ENCODE peak calls at places on chromosome 5, in six cellular contexts. F is pancreas; K is CD4-positive, alpha-beta T cell; M is fibroblast of lung; X is endodermal cell; L is AG04450. Z is an unnamed sample. For H3K27me3, the result is how much of the 10 kb centered on the place peaks cover.

GRCh38 chr5:107524111-107524510 is 146.6 kb downstream of the EFNA5 start:
- DNase-seq in X (no peak), F (no peak), L (no peak), M (no peak), K (no peak), Z (no peak)

GRCh38 chr5:43042176-43042625 is 2.1 kb upstream of the ANXA2R start:
- DNase-seq in X (peak), F (peak), K (peak), M (peak), L (no peak), Z (peak)

GRCh38 chr5:121744577-121744976 is 107.1 kb upstream of the FTMT start:
- DNase-seq in X (no peak), M (no peak), K (no peak), F (no peak), L (no peak), Z (no peak)

GRCh38 chr5:60633336-60633735 is 66.6 kb downstream of the DEPDC1B start:
- DNase-seq in F (peak), K (no peak), X (no peak), M (peak), L (peak), Z (no peak)

GRCh38 chr5:6820851-6821479 is 107.7 kb downstream of the TENT4A start:
- DNase-seq in M (no peak), K (peak), L (no peak), X (peak), F (no peak), Z (no peak)

GRCh38 chr5:43775000-43775399 is 172.0 kb downstream of the NNT start:
- DNase-seq in M (no peak), L (no peak), K (no peak), F (no peak), X (no peak), Z (no peak)

GRCh38 chr5:21802869-21803490 is 1050.2 kb downstream of the CDH12 start:
- DNase-seq in K (no peak), X (no peak), F (no peak), L (no peak), M (peak), Z (no peak)

GRCh38 chr5:157371655-157372471 is 88.2 kb upstream of the NIPAL4 start:
- DNase-seq in F (no peak), M (peak), L (no peak), K (no peak), X (peak), Z (no peak)

GRCh38 chr5:132385321-132386105 is 16.0 kb downstream of the SLC22A5 start:
- DNase-seq in F (peak), K (peak), M (peak), L (no peak), X (peak), Z (peak)

GRCh38 chr5:87300744-87301143 is 33.1 kb downstream of the RASA1 start:
- DNase-seq in F (no peak), L (peak), X (no peak), K (no peak), M (peak), Z (no peak)

GRCh38 chr5:117054808-117055398 is 480.3 kb upstream of the SEMA6A start:
- DNase-seq in K (no peak), F (no peak), X (no peak), L (no peak), M (no peak), Z (no peak)

GRCh38 chr5:7849531-7850240 is 1.2 kb downstream of the CFAP90 start:
- DNase-seq in F (no peak), M (no peak), L (no peak), X (no peak), K (no peak), Z (no peak)

GRCh38 chr5:167244583-167244982 is 1046.9 kb upstream of the WWC1 start:
- DNase-seq in L (no peak), X (peak), K (no peak), M (no peak), F (no peak), Z (no peak)

GRCh38 chr5:61263561-61264272 is 68.3 kb upstream of the ZSWIM6 start:
- DNase-seq in K (no peak), X (no peak), F (no peak), M (no peak), L (no peak), Z (no peak)

GRCh38 chr5:168807261-168807660 is 228.1 kb upstream of the PANK3 start:
- DNase-seq in L (no peak), M (peak), F (no peak), X (no peak), K (no peak), Z (no peak)

GRCh38 chr5:96733771-96734498 is 71.8 kb downstream of the CAST start:
- DNase-seq in M (peak), L (no peak), K (no peak), X (peak), F (no peak), Z (no peak)

GRCh38 chr5:61734966-61735365 is 402.9 kb downstream of the ZSWIM6 start:
- DNase-seq in L (no peak), K (no peak), F (no peak), X (no peak), M (peak), Z (no peak)

GRCh38 chr5:137933491-137933911 is 44.2 kb downstream of the PKD2L2 start:
- DNase-seq in F (no peak), M (peak), X (no peak), L (no peak), K (no peak), Z (no peak)

GRCh38 chr5:66993448-66993847 is 203.2 kb downstream of the CD180 start:
- DNase-seq in L (no peak), M (no peak), X (no peak), F (no peak), K (no peak), Z (no peak)

GRCh38 chr5:82793808-82794419 is 283.3 kb downstream of the TMEM167A start:
- DNase-seq in X (peak), L (no peak), F (no peak), K (no peak), M (peak), Z (peak)

GRCh38 chr5:109411627-109412026 is 1.9 kb upstream of the PJA2 start:
- DNase-seq in M (peak), L (peak), F (no peak), K (no peak), X (no peak), Z (no peak)

GRCh38 chr5:42599106-42599505 is 157.5 kb upstream of the CCDC152 start:
- DNase-seq in K (no peak), X (no peak), F (no peak), L (no peak), M (no peak), Z (no peak)

DNA sequence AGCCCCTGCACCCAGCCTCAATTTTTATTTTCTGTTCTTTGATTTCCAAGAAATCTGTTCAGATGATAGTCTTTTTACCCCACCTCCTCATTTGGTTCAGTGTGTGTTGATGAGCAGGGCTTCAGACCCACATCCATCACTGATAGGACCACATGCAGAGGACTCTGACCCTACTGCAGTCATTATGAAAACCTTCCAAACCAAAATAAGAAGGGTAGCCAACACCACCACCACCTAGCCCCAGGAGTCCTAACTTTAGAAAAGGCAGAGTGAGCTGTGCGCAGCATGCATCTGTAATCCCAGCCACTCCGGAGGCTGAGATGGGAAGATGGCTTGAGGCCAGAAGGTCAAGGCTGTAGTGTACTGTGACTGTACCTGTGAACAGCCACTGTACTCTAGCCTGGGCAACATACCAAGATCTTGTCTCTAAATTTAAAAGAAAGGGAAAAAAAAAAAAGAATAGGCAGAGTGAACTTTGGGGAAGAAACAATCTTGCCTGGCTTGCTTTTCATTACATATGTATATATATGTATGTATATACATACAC is 13.0 kb downstream of the CDKN2AIPNL start:
- DNase-seq in M (no peak), X (no peak), F (no peak), L (no peak), K (no peak), Z (no peak)
- TF ChIP-seq CTCF in M (no peak), X (no peak), F (no peak), L (no peak), K (no peak), Z (no peak)

GRCh38 chr5:1959231-1959630 is 76.5 kb upstream of the IRX4 start:
- DNase-seq in M (no peak), F (no peak), K (no peak), X (peak), L (no peak), Z (no peak)
- H3K27me3 ChIP-seq in M (under half), F (under half), K (under half), X (under half), L (under half), Z (under half)

GRCh38 chr5:35229076-35230042 is 928 bp downstream of the PRLR start:
- DNase-seq in L (no peak), K (no peak), F (peak), M (no peak), X (peak), Z (no peak)
- TF ChIP-seq CTCF in L (no peak), K (no peak), F (peak), M (no peak), X (peak), Z (no peak)

GRCh38 chr5:180689071-180689694 is 39.8 kb upstream of the FLT4 start:
- DNase-seq in X (no peak), F (no peak), M (no peak), K (peak), L (no peak), Z (peak)

GRCh38 chr5:180684623-180685161 is 35.3 kb upstream of the FLT4 start:
- DNase-seq in M (no peak), L (no peak), X (no peak), K (peak), F (no peak), Z (no peak)

GRCh38 chr5:180690562-180690961 is 41.2 kb upstream of the FLT4 start:
- DNase-seq in X (no peak), M (no peak), K (no peak), L (no peak), F (no peak), Z (no peak)

GRCh38 chr5:180691046-180691445 is 41.6 kb upstream of the FLT4 start:
- DNase-seq in F (no peak), X (no peak), M (no peak), L (no peak), K (no peak), Z (no peak)

DNA sequence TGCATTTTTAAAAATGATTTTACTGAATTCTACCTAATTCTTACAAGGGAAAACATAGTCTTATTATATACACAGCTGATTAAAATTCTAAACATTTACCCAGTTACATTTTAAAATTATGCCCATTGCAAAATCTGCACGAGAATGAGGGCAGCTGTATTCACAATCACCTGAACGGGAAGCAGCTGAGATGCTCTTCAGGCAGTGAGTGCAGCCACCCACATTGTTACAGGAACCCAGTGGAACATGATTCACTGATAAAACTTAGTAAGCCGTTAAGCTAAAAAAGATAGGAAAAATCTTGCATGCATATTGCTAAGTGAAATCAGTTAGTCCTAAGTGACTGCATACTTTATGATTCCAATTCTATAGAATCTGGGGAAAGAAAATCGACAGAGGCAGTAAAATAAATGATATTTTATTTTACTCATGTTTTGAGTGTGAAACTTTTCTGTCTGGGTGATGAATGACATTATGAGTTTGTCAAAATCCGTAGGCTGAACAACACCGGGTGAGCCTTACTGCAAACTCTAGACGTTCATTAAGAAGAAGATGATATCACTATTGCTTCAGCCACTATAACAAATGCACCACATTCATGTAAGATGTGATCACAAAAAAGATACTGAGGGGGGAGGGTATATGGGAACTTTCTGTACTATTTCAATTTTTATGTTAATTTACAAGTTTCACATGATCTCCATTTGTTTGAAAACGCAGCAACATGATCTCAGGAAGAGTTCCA is 39.1 kb upstream of the FLT4 start:
- DNase-seq in M (no peak), X (no peak), K (no peak), L (no peak), F (no peak), Z (no peak)
- H3K27me3 ChIP-seq in M (under half), X (under half), K (under half), L (under half), F (under half), Z (under half)

DNA sequence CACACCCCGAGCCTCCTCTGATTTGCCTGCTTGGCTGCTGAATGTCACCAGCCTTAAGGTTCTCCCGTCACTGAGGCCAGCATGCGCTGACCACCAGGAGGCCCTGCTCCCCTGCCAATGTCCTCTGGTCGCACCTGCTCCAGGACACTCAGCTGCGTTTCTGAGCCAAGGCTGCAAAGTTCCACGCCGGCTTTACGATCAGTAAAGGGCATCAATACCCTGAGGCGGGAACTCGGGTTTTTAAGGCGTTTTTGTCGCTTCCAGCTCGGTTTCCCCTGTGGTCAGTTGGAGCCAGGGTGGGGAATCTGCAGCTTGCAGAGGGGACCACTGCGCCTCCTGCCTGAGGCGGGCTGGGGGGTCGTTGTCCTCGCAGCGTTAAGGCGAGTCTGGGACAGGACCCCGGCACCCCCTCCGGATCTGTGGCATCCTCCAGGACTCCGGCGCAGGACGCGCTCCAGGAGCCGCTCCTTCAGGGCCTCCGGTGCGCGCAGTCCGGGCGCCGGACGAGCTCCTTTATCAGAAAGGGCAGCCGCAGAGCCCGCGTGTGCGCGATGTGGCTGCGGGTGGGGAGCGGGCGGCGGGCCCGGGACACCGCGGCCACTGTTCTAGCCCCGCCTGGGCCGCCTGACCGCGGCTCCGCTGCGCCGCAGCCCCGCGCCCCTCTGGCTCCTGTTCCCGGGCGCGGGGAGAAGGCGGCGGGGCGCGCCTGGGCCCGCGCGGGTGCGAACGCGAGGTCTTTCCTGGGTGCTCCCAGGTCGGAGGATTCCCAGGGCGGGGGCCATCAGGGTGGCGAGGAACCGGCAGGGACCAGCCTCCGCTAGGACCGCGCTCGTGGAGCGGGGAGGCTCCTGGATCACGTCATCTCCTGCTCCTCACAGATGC is 24.2 kb upstream of the FLT4 start:
- DNase-seq in F (no peak), X (peak), L (no peak), M (no peak), K (no peak), Z (no peak)
- TF ChIP-seq CTCF in F (no peak), X (peak), L (no peak), M (no peak), K (no peak), Z (no peak)

DNA sequence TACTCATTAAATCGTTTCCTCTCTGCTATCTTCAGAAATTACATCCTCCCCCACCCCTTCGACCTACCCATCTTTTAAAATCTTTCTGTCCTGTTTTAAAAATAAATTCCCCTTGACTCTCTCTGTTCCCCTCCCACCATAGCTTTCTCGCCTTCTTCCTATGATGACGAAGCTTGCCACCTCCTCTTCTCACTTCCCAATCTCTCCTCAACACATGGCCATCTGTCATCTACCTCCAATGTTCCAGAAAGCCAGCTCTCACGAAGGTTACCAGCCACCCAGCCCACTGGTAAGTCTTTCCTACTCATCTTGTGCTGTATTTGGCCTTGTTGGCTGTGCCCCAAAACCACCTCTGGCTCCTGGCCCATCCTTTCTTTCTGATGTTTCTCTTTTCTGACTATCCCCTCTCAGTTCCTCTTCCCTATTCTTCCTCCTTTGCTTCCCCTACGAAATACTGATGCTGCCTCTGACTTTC is 346.3 kb downstream of the ENC1 start:
- DNase-seq in F (no peak), M (peak), X (no peak), L (no peak), K (no peak), Z (no peak)
- H3K27me3 ChIP-seq in F (under half), M (under half), X (under half), L (under half), K (under half), Z (under half)

Z was measured in CD8-positive, alpha-beta T cell.